ENCODE peak calls at places on chromosomes 1 and 21, in five cellular contexts. D, U, G, W and X are unnamed samples.

GRCh38 chr1:173864179-173864867 is 3.5 kb downstream of the GAS5 start:
- DNase-seq in D (no peak), U (no peak), G (no peak), W (no peak), X (no peak)

GRCh38 chr1:100921110-100921706 is 25.3 kb downstream of the SLC30A7 start:
- DNase-seq in D (peak), U (no peak), G (peak), W (no peak), X (peak)

GRCh38 chr21:29091032-29091431 is 17.6 kb upstream of the CCT8 start:
- DNase-seq in D (no peak), U (no peak), G (no peak), W (no peak), X (peak)

GRCh38 chr1:209617047-209617673 is 33.6 kb downstream of the CAMK1G start:
- DNase-seq in D (no peak), U (no peak), G (no peak), W (no peak), X (no peak)

GRCh38 chr1:87754036-87754603 is 425.4 kb downstream of the LMO4 start:
- DNase-seq in D (peak), U (no peak), G (no peak), W (no peak), X (no peak)

GRCh38 chr1:14328687-14329086 is 269.8 kb upstream of the KAZN start:
- DNase-seq in D (no peak), U (no peak), G (no peak), W (no peak), X (no peak)

GRCh38 chr1:9443913-9444445 is 95.3 kb upstream of the SLC25A33 start:
- DNase-seq in D (no peak), U (no peak), G (no peak), W (no peak), X (no peak)

GRCh38 chr1:78441921-78442320 is 48.9 kb upstream of the PTGFR start:
- DNase-seq in D (no peak), U (no peak), G (no peak), W (no peak), X (no peak)

GRCh38 chr1:116663821-116664220 is 3.7 kb downstream of the IGSF3 start:
- DNase-seq in D (no peak), U (no peak), G (no peak), W (no peak), X (no peak)

GRCh38 chr1:14599173-14599754 is 779 bp downstream of the KAZN start:
- DNase-seq in D (no peak), U (no peak), G (no peak), W (no peak), X (no peak)

GRCh38 chr1:89023026-89023425 is 360 bp upstream of the GBP3 start:
- DNase-seq in D (no peak), U (no peak), G (no peak), W (no peak), X (no peak)

GRCh38 chr1:219380463-219380862 is 206.8 kb downstream of the LYPLAL1 start:
- DNase-seq in D (no peak), U (no peak), G (no peak), W (no peak), X (no peak)

GRCh38 chr21:42110691-42111469 is 39.8 kb downstream of the UMODL1 start:
- DNase-seq in D (no peak), U (no peak), G (no peak), W (no peak), X (no peak)

DNA sequence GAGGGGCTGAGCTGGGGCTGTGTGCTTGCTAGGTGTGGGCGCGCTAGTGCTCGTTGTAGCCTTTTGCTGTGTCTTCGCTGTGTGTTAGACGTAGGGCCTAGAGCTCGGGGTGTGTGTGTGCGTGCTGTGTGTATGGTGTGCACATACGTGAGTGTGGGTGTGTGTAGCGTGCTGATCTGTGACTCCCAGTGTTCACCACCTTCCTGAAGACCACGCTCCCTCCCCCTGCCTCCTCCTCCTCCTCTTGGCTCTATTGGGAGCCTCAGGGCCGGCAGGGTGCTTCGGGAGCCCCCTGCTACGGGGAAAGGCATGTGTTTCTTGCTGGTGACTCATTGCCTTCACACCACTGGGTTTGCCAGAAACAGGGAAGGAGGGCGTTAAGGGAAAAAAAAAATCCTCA is 9.4 kb upstream of the KCNC4 start:
- DNase-seq in D (no peak), U (no peak), G (no peak), W (no peak), X (no peak)
- TF ChIP-seq CEBPB in D (no peak), U (no peak), G (no peak), W (no peak), X (no peak)

GRCh38 chr1:22303816-22304215 is 147.8 kb upstream of the ZBTB40 start:
- DNase-seq in D (no peak), U (no peak), G (no peak), W (no peak), X (no peak)

GRCh38 chr1:22311461-22311860 is 140.2 kb upstream of the ZBTB40 start:
- DNase-seq in D (no peak), U (no peak), G (no peak), W (no peak), X (no peak)

GRCh38 chr1:22314676-22315075 is 137.0 kb upstream of the ZBTB40 start:
- DNase-seq in D (no peak), U (no peak), G (no peak), W (no peak), X (no peak)

GRCh38 chr1:22313321-22313720 is 138.3 kb upstream of the ZBTB40 start:
- DNase-seq in D (no peak), U (no peak), G (no peak), W (no peak), X (no peak)

DNA sequence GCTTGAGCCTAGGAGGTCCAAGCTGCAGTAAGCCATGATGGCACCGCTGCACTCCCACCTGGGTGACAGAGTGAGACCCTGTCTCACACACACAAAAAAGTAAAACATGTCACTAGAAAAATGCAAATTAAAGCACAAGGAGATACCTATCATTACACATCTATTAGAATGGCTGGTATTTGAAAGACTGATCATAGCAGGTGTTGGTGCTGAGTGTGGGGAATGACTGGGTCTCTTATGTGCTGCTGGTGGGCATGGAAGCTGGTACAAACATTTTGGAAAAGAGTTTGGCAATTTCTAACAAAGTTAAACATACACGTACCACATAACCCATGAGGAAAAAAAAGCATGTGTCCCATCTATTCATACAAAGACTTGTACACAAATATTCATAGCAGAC is 142.1 kb upstream of the ZBTB40 start:
- DNase-seq in D (no peak), U (no peak), G (no peak), W (no peak), X (no peak)
- TF ChIP-seq USF2 in D (no peak), U (no peak), G (no peak), W (no peak), X (no peak)

GRCh38 chr1:161706483-161707347 is at the start of gene FCRLA:
- DNase-seq in D (no peak), U (peak), G (no peak), W (no peak), X (no peak)

GRCh38 chr1:161705537-161705936 is 1.5 kb upstream of the FCRLA start:
- DNase-seq in D (no peak), U (no peak), G (no peak), W (no peak), X (no peak)

GRCh38 chr1:161707503-161707902 is 474 bp downstream of the FCRLA start:
- DNase-seq in D (no peak), U (no peak), G (no peak), W (no peak), X (no peak)

GRCh38 chr1:161709373-161709772 is 2.3 kb downstream of the FCRLA start:
- DNase-seq in D (no peak), U (no peak), G (no peak), W (no peak), X (no peak)

GRCh38 chr1:161706116-161706482 is 930 bp upstream of the FCRLA start:
- DNase-seq in D (no peak), U (no peak), G (no peak), W (no peak), X (no peak)
- TF ChIP-seq CHD2 in D (no peak), U (no peak), G (no peak), W (no peak), X (no peak)

DNA sequence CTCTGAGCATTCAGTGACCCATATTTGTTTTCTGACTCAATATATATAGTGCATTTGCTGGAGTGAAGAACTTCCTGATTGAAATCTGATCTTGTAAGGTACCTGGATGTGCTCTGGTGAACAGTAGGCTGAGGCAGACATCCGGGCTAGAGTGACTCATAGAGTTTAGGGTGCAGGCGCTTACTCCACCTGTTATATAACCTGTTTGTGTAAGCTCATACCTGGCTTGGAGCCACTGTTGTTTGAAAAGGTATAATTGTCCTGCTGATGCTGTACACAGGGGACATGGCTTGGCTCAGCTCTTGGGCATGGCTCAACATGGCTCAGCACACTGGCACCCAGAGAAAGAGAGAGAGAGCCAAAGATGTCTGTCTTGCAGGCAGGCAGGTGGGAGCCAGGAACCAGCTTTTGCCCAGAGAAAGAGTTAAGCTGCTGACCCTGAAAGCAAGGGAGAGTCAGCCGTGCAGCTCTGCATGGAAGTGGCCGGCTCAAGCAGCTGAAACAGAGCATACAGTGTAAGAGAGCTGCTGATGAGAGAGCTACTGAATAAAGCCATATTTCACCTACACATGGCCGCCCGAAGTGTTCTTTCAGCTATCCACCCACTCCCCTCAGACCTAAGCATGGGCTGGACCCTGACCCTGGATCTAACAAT is 43.2 kb downstream of the GJA5 start:
- DNase-seq in D (no peak), U (no peak), G (peak), W (no peak), X (peak)
- TF ChIP-seq CEBPB in D (no peak), U (no peak), G (no peak), W (no peak), X (no peak)